ENCODE peak calls at places on chromosomes 1 and 21, in seven cellular contexts. J is Panc1, K is HCT116, P is K562, R is GM12878, U is H1, G is SK-N-SH. D is an unnamed sample.

GRCh38 chr1:25031601-25031965 is 101.5 kb upstream of the RUNX3 start:
- DNase-seq in P (no peak), G (no peak), J (no peak), K (no peak), R (no peak), U (no peak), D (no peak)

GRCh38 chr1:2925923-2926322 is 95.3 kb upstream of the ACTRT2 start:
- DNase-seq in G (no peak), K (no peak), R (no peak), P (no peak), U (no peak), J (no peak), D (no peak)

GRCh38 chr1:154972517-154973343 is 1.8 kb upstream of the CKS1B start:
- DNase-seq in G (no peak), K (peak), R (no peak), U (peak), P (no peak), J (peak), D (peak)

GRCh38 chr1:228287541-228288425 is 79.9 kb downstream of the OBSCN start:
- DNase-seq in G (no peak), U (no peak), K (no peak), P (no peak), R (no peak), J (no peak), D (no peak)

GRCh38 chr1:156914440-156914856 is 6.0 kb upstream of the LRRC71 start:
- DNase-seq in K (no peak), P (peak), J (no peak), G (no peak), U (no peak), R (no peak), D (no peak)

GRCh38 chr1:111399792-111400610 is 27.5 kb downstream of the OVGP1 start:
- DNase-seq in J (peak), U (no peak), K (peak), G (peak), R (peak), P (peak), D (peak)

GRCh38 chr1:226708967-226709396 is 30.1 kb downstream of the ITPKB start:
- DNase-seq in G (no peak), U (no peak), R (no peak), K (no peak), J (no peak), P (no peak), D (no peak)

GRCh38 chr1:28109639-28110038 is 21.2 kb upstream of the EYA3 start:
- DNase-seq in J (no peak), R (no peak), G (no peak), K (no peak), P (no peak), U (no peak), D (no peak)

GRCh38 chr21:33848252-33848953 is 67.2 kb downstream of the ATP5PO start:
- DNase-seq in U (no peak), P (no peak), R (no peak), J (no peak), G (no peak), K (no peak), D (no peak)

GRCh38 chr1:36178479-36179219 is 22.7 kb downstream of the MAP7D1 start:
- DNase-seq in R (no peak), J (no peak), U (peak), G (peak), K (no peak), P (peak), D (no peak)
- TF ChIP-seq SIN3A in R (no peak), J (no peak), U (no peak), G (no peak), K (no peak), P (no peak), D (no peak)

DNA sequence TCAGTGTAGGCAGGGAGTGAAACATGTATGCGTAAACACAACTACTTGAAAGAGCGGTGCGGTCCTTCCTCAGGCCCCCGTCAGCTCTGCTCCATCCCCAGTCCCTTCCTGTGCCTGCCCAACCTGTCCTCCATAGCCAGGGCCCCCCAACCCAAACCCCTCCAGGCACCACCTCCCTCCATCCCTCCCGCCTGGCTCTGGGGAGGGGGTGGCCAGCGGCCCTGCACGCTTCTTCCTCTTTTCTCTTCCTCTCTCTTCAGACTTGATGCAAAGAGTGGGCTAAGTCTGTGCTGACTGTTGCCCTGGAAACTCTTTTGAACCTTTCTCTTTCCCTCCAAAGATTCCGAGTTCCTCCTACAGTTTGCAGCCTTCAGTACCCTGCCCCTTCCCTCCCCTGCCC is 525.0 kb downstream of the KIF26B start:
- DNase-seq in K (no peak), G (no peak), J (no peak), P (no peak), R (no peak), U (no peak), D (no peak)
- TF ChIP-seq SIN3A in K (no peak), G (no peak), J (no peak), P (no peak), R (no peak), U (no peak), D (no peak)

GRCh38 chr1:52725903-52726264 is 369 bp upstream of the ZYG11B start:
- DNase-seq in G (no peak), P (no peak), R (peak), U (no peak), K (no peak), J (no peak), D (no peak)

GRCh38 chr1:52723260-52723659 is 3.0 kb upstream of the ZYG11B start:
- DNase-seq in G (no peak), K (no peak), R (no peak), J (no peak), U (no peak), P (no peak), D (no peak)

GRCh38 chr1:52727956-52728656 is 1.9 kb downstream of the ZYG11B start:
- DNase-seq in R (no peak), K (no peak), J (no peak), U (no peak), P (no peak), G (no peak), D (no peak)

GRCh38 chr1:52726265-52727113 is at the start of gene ZYG11B:
- DNase-seq in K (peak), R (peak), J (peak), P (peak), G (peak), U (no peak), D (peak)

DNA sequence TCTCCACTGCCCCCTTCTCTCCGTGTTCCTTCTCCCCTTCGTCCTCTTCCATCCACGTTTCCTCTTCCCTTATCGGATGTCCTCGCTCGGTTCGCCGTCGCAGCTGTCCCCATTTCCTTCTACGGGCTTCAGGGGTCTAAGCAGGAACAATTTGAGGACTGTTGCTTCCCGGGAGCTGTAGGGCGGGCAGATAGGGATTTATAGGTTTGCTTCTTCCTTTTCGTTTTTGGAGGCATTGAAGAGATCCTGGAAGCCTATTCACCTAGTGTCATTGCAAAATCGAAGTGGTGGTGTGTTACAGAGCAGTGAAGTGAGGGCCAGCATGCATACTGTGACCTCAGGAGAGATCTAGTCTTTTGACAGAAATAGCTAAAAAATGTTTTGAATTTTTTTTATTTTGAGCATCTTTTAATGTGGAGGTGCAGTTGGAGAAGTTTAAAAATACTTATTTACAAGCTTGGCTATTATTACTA is 897 bp downstream of the ZYG11B start:
- DNase-seq in K (no peak), P (peak), U (no peak), R (no peak), J (no peak), G (peak), D (no peak)
- TF ChIP-seq SIN3A in K (no peak), P (peak), U (no peak), R (no peak), J (no peak), G (no peak), D (no peak)

GRCh38 chr1:21663951-21664805 is 5.0 kb downstream of the RAP1GAP start:
- DNase-seq in J (no peak), U (no peak), P (peak), R (no peak), K (no peak), G (no peak), D (no peak)
- TF ChIP-seq SIN3A in J (no peak), U (no peak), P (no peak), R (no peak), K (no peak), G (no peak), D (no peak)

DNA sequence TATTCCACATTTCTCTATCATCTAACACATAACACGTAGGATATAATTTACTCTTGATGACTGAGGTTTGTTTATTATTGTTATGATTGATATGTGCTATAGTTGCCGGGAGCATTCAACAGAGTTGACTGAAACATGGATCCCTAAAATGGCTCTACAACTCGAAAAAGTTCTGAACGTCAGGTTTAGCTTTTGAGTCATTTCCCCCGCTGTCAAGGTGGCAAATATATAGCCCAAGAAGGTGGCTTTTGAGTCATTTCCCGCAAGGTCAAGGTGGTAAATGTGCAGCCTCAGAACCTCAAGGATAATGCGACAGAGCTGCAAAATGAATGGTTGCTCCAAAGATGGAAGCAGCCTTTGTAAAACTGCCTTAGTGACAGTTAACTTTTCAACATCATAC is 104.0 kb downstream of the NIBAN1 start:
- DNase-seq in J (no peak), U (no peak), K (no peak), R (no peak), P (no peak), G (no peak), D (no peak)
- TF ChIP-seq SIN3A in J (no peak), U (no peak), K (no peak), R (no peak), P (no peak), G (no peak), D (no peak)

GRCh38 chr1:192977089-192977706 is 82.0 kb downstream of the UCHL5 start:
- DNase-seq in P (peak), U (no peak), R (no peak), G (no peak), K (no peak), J (no peak), D (no peak)

GRCh38 chr1:192973988-192974387 is 85.2 kb downstream of the UCHL5 start:
- DNase-seq in P (no peak), J (no peak), R (no peak), K (peak), U (no peak), G (no peak), D (no peak)

GRCh38 chr1:192976576-192976975 is 82.6 kb downstream of the UCHL5 start:
- DNase-seq in J (no peak), G (no peak), K (no peak), U (no peak), P (no peak), R (no peak), D (no peak)

GRCh38 chr1:192974701-192975100 is 84.5 kb downstream of the UCHL5 start:
- DNase-seq in G (no peak), J (no peak), U (no peak), K (peak), P (no peak), R (no peak), D (no peak)

GRCh38 chr1:192973202-192973601 is 86.0 kb downstream of the UCHL5 start:
- DNase-seq in R (no peak), J (no peak), P (no peak), G (no peak), K (no peak), U (no peak), D (no peak)
- TF ChIP-seq SIN3A in R (no peak), J (no peak), P (no peak), G (no peak), K (no peak), U (no peak), D (no peak)

GRCh38 chr1:38446936-38447335 is 400.3 kb upstream of the POU3F1 start:
- DNase-seq in P (no peak), G (no peak), J (no peak), R (no peak), K (no peak), U (no peak), D (no peak)

GRCh38 chr1:38440402-38440801 is 393.8 kb upstream of the POU3F1 start:
- DNase-seq in P (no peak), U (no peak), G (no peak), K (no peak), R (no peak), J (no peak), D (no peak)

GRCh38 chr1:38444770-38445442 is 398.3 kb upstream of the POU3F1 start:
- DNase-seq in J (no peak), U (no peak), K (no peak), P (no peak), R (no peak), G (no peak), D (no peak)

GRCh38 chr1:38444311-38444710 is 397.7 kb upstream of the POU3F1 start:
- DNase-seq in R (no peak), J (no peak), G (no peak), P (no peak), U (no peak), K (no peak), D (no peak)
- TF ChIP-seq SIN3A in R (no peak), J (no peak), G (no peak), P (no peak), U (no peak), K (no peak), D (no peak)

D was measured in HepG2.